ENCODE peak calls at places on chromosome 15, in nine cellular contexts. One of them, this sample, is unnamed.

GRCh38 chr15:68704496-68705021 is 116.1 kb downstream of the ANP32A start:
- DNase-seq in cerebellar cortex: no peak
- DNase-seq in SJSA1: no peak
- DNase-seq in effector CD4-positive, alpha-beta T cell: no peak
- DNase-seq in stimulated activated CD4-positive, alpha-beta T cell treated with anti-CD3 and anti-CD28 coated beads, Interleukin-1b, Interleukin-23, amount 100 ng/mL, for 1 hour: no peak
- DNase-seq in hepatocyte: peak
- DNase-seq in coronary artery: no peak
- DNase-seq in stimulated activated naive CD8-positive, alpha-beta T cell treated with anti-CD3 and anti-CD28 coated beads, Interleukin-15, amount 100 ng/mL, for 72 hours: no peak
- DNase-seq in activated CD8-positive, alpha-beta memory T cell treated with anti-CD3 and anti-CD28 coated beads, Interleukin-2, amount 10 ng/mL, durations not matched to agents 7 days and 5 days: no peak
- DNase-seq in this sample: no peak

GRCh38 chr15:67870868-67871408 is 31.1 kb upstream of the RNU6-1 start:
- DNase-seq in effector CD4-positive, alpha-beta T cell: no peak
- DNase-seq in stimulated activated CD4-positive, alpha-beta T cell treated with anti-CD3 and anti-CD28 coated beads, Interleukin-1b, Interleukin-23, amount 100 ng/mL, for 1 hour: no peak
- DNase-seq in activated CD8-positive, alpha-beta memory T cell treated with anti-CD3 and anti-CD28 coated beads, Interleukin-2, amount 10 ng/mL, durations not matched to agents 7 days and 5 days: no peak
- DNase-seq in hepatocyte: no peak
- DNase-seq in stimulated activated naive CD8-positive, alpha-beta T cell treated with anti-CD3 and anti-CD28 coated beads, Interleukin-15, amount 100 ng/mL, for 72 hours: no peak
- DNase-seq in coronary artery: no peak
- DNase-seq in SJSA1: no peak
- DNase-seq in cerebellar cortex: no peak
- DNase-seq in this sample: no peak

GRCh38 chr15:89486726-89487050 is 9.7 kb downstream of the RHCG start:
- DNase-seq in coronary artery: no peak
- DNase-seq in effector CD4-positive, alpha-beta T cell: no peak
- DNase-seq in SJSA1: no peak
- DNase-seq in stimulated activated CD4-positive, alpha-beta T cell treated with anti-CD3 and anti-CD28 coated beads, Interleukin-1b, Interleukin-23, amount 100 ng/mL, for 1 hour: no peak
- DNase-seq in hepatocyte: no peak
- DNase-seq in cerebellar cortex: no peak
- DNase-seq in stimulated activated naive CD8-positive, alpha-beta T cell treated with anti-CD3 and anti-CD28 coated beads, Interleukin-15, amount 100 ng/mL, for 72 hours: peak
- DNase-seq in activated CD8-positive, alpha-beta memory T cell treated with anti-CD3 and anti-CD28 coated beads, Interleukin-2, amount 10 ng/mL, durations not matched to agents 7 days and 5 days: peak
- DNase-seq in this sample: no peak

GRCh38 chr15:43975326-43975725 is 148.5 kb downstream of the WDR76 start:
- DNase-seq in SJSA1: no peak
- DNase-seq in effector CD4-positive, alpha-beta T cell: no peak
- DNase-seq in coronary artery: no peak
- DNase-seq in stimulated activated CD4-positive, alpha-beta T cell treated with anti-CD3 and anti-CD28 coated beads, Interleukin-1b, Interleukin-23, amount 100 ng/mL, for 1 hour: no peak
- DNase-seq in cerebellar cortex: no peak
- DNase-seq in activated CD8-positive, alpha-beta memory T cell treated with anti-CD3 and anti-CD28 coated beads, Interleukin-2, amount 10 ng/mL, durations not matched to agents 7 days and 5 days: no peak
- DNase-seq in hepatocyte: no peak
- DNase-seq in stimulated activated naive CD8-positive, alpha-beta T cell treated with anti-CD3 and anti-CD28 coated beads, Interleukin-15, amount 100 ng/mL, for 72 hours: no peak
- DNase-seq in this sample: no peak

GRCh38 chr15:49876401-49877038 is 242.5 kb downstream of the ATP8B4 start:
- DNase-seq in coronary artery: no peak
- DNase-seq in stimulated activated CD4-positive, alpha-beta T cell treated with anti-CD3 and anti-CD28 coated beads, Interleukin-1b, Interleukin-23, amount 100 ng/mL, for 1 hour: no peak
- DNase-seq in hepatocyte: peak
- DNase-seq in activated CD8-positive, alpha-beta memory T cell treated with anti-CD3 and anti-CD28 coated beads, Interleukin-2, amount 10 ng/mL, durations not matched to agents 7 days and 5 days: no peak
- DNase-seq in cerebellar cortex: peak
- DNase-seq in stimulated activated naive CD8-positive, alpha-beta T cell treated with anti-CD3 and anti-CD28 coated beads, Interleukin-15, amount 100 ng/mL, for 72 hours: no peak
- DNase-seq in SJSA1: no peak
- DNase-seq in effector CD4-positive, alpha-beta T cell: no peak
- DNase-seq in this sample: no peak

GRCh38 chr15:63783441-63783840 is 50.3 kb downstream of the HERC1 start:
- DNase-seq in activated CD8-positive, alpha-beta memory T cell treated with anti-CD3 and anti-CD28 coated beads, Interleukin-2, amount 10 ng/mL, durations not matched to agents 7 days and 5 days: no peak
- DNase-seq in cerebellar cortex: no peak
- DNase-seq in hepatocyte: no peak
- DNase-seq in SJSA1: no peak
- DNase-seq in effector CD4-positive, alpha-beta T cell: no peak
- DNase-seq in coronary artery: no peak
- DNase-seq in stimulated activated CD4-positive, alpha-beta T cell treated with anti-CD3 and anti-CD28 coated beads, Interleukin-1b, Interleukin-23, amount 100 ng/mL, for 1 hour: no peak
- DNase-seq in stimulated activated naive CD8-positive, alpha-beta T cell treated with anti-CD3 and anti-CD28 coated beads, Interleukin-15, amount 100 ng/mL, for 72 hours: no peak
- DNase-seq in this sample: no peak

GRCh38 chr15:40746916-40747418 is 8.1 kb downstream of the RMDN3 start:
- DNase-seq in effector CD4-positive, alpha-beta T cell: no peak
- DNase-seq in cerebellar cortex: no peak
- DNase-seq in stimulated activated CD4-positive, alpha-beta T cell treated with anti-CD3 and anti-CD28 coated beads, Interleukin-1b, Interleukin-23, amount 100 ng/mL, for 1 hour: no peak
- DNase-seq in hepatocyte: no peak
- DNase-seq in SJSA1: no peak
- DNase-seq in coronary artery: no peak
- DNase-seq in activated CD8-positive, alpha-beta memory T cell treated with anti-CD3 and anti-CD28 coated beads, Interleukin-2, amount 10 ng/mL, durations not matched to agents 7 days and 5 days: no peak
- DNase-seq in stimulated activated naive CD8-positive, alpha-beta T cell treated with anti-CD3 and anti-CD28 coated beads, Interleukin-15, amount 100 ng/mL, for 72 hours: no peak
- DNase-seq in this sample: no peak

GRCh38 chr15:85482896-85483295 is 102.5 kb downstream of the AKAP13 start:
- DNase-seq in stimulated activated CD4-positive, alpha-beta T cell treated with anti-CD3 and anti-CD28 coated beads, Interleukin-1b, Interleukin-23, amount 100 ng/mL, for 1 hour: no peak
- DNase-seq in coronary artery: no peak
- DNase-seq in effector CD4-positive, alpha-beta T cell: no peak
- DNase-seq in stimulated activated naive CD8-positive, alpha-beta T cell treated with anti-CD3 and anti-CD28 coated beads, Interleukin-15, amount 100 ng/mL, for 72 hours: no peak
- DNase-seq in hepatocyte: peak
- DNase-seq in cerebellar cortex: no peak
- DNase-seq in activated CD8-positive, alpha-beta memory T cell treated with anti-CD3 and anti-CD28 coated beads, Interleukin-2, amount 10 ng/mL, durations not matched to agents 7 days and 5 days: no peak
- DNase-seq in SJSA1: peak
- DNase-seq in this sample: no peak

GRCh38 chr15:73291441-73291840 is 77.3 kb downstream of the HCN4 start:
- DNase-seq in SJSA1: no peak
- DNase-seq in coronary artery: no peak
- DNase-seq in stimulated activated naive CD8-positive, alpha-beta T cell treated with anti-CD3 and anti-CD28 coated beads, Interleukin-15, amount 100 ng/mL, for 72 hours: no peak
- DNase-seq in stimulated activated CD4-positive, alpha-beta T cell treated with anti-CD3 and anti-CD28 coated beads, Interleukin-1b, Interleukin-23, amount 100 ng/mL, for 1 hour: no peak
- DNase-seq in hepatocyte: no peak
- DNase-seq in cerebellar cortex: no peak
- DNase-seq in effector CD4-positive, alpha-beta T cell: no peak
- DNase-seq in activated CD8-positive, alpha-beta memory T cell treated with anti-CD3 and anti-CD28 coated beads, Interleukin-2, amount 10 ng/mL, durations not matched to agents 7 days and 5 days: no peak
- DNase-seq in this sample: no peak

GRCh38 chr15:82135645-82136044 is 89.8 kb upstream of the MEX3B start:
- DNase-seq in stimulated activated CD4-positive, alpha-beta T cell treated with anti-CD3 and anti-CD28 coated beads, Interleukin-1b, Interleukin-23, amount 100 ng/mL, for 1 hour: no peak
- DNase-seq in coronary artery: no peak
- DNase-seq in stimulated activated naive CD8-positive, alpha-beta T cell treated with anti-CD3 and anti-CD28 coated beads, Interleukin-15, amount 100 ng/mL, for 72 hours: no peak
- DNase-seq in activated CD8-positive, alpha-beta memory T cell treated with anti-CD3 and anti-CD28 coated beads, Interleukin-2, amount 10 ng/mL, durations not matched to agents 7 days and 5 days: no peak
- DNase-seq in SJSA1: no peak
- DNase-seq in cerebellar cortex: no peak
- DNase-seq in effector CD4-positive, alpha-beta T cell: no peak
- DNase-seq in hepatocyte: no peak
- DNase-seq in this sample: no peak

GRCh38 chr15:99249270-99249817 is at the start of gene TTC23:
- DNase-seq in activated CD8-positive, alpha-beta memory T cell treated with anti-CD3 and anti-CD28 coated beads, Interleukin-2, amount 10 ng/mL, durations not matched to agents 7 days and 5 days: no peak
- DNase-seq in coronary artery: no peak
- DNase-seq in hepatocyte: peak
- DNase-seq in stimulated activated naive CD8-positive, alpha-beta T cell treated with anti-CD3 and anti-CD28 coated beads, Interleukin-15, amount 100 ng/mL, for 72 hours: no peak
- DNase-seq in effector CD4-positive, alpha-beta T cell: no peak
- DNase-seq in SJSA1: no peak
- DNase-seq in stimulated activated CD4-positive, alpha-beta T cell treated with anti-CD3 and anti-CD28 coated beads, Interleukin-1b, Interleukin-23, amount 100 ng/mL, for 1 hour: no peak
- DNase-seq in cerebellar cortex: peak
- DNase-seq in this sample: no peak

GRCh38 chr15:68618339-68619302 is 39.8 kb downstream of the CORO2B start:
- DNase-seq in effector CD4-positive, alpha-beta T cell: no peak
- DNase-seq in hepatocyte: no peak
- DNase-seq in SJSA1: no peak
- DNase-seq in stimulated activated naive CD8-positive, alpha-beta T cell treated with anti-CD3 and anti-CD28 coated beads, Interleukin-15, amount 100 ng/mL, for 72 hours: no peak
- DNase-seq in cerebellar cortex: no peak
- DNase-seq in stimulated activated CD4-positive, alpha-beta T cell treated with anti-CD3 and anti-CD28 coated beads, Interleukin-1b, Interleukin-23, amount 100 ng/mL, for 1 hour: no peak
- DNase-seq in activated CD8-positive, alpha-beta memory T cell treated with anti-CD3 and anti-CD28 coated beads, Interleukin-2, amount 10 ng/mL, durations not matched to agents 7 days and 5 days: no peak
- DNase-seq in coronary artery: no peak
- DNase-seq in this sample: no peak

GRCh38 chr15:100248236-100248635 is 93.5 kb downstream of the ADAMTS17 start:
- DNase-seq in hepatocyte: no peak
- DNase-seq in SJSA1: peak
- DNase-seq in stimulated activated naive CD8-positive, alpha-beta T cell treated with anti-CD3 and anti-CD28 coated beads, Interleukin-15, amount 100 ng/mL, for 72 hours: no peak
- DNase-seq in activated CD8-positive, alpha-beta memory T cell treated with anti-CD3 and anti-CD28 coated beads, Interleukin-2, amount 10 ng/mL, durations not matched to agents 7 days and 5 days: no peak
- DNase-seq in effector CD4-positive, alpha-beta T cell: no peak
- DNase-seq in stimulated activated CD4-positive, alpha-beta T cell treated with anti-CD3 and anti-CD28 coated beads, Interleukin-1b, Interleukin-23, amount 100 ng/mL, for 1 hour: no peak
- DNase-seq in coronary artery: peak
- DNase-seq in cerebellar cortex: no peak
- DNase-seq in this sample: no peak

GRCh38 chr15:40092416-40093223 is 16.1 kb downstream of the BMF start:
- DNase-seq in SJSA1: no peak
- DNase-seq in stimulated activated CD4-positive, alpha-beta T cell treated with anti-CD3 and anti-CD28 coated beads, Interleukin-1b, Interleukin-23, amount 100 ng/mL, for 1 hour: no peak
- DNase-seq in cerebellar cortex: no peak
- DNase-seq in coronary artery: peak
- DNase-seq in stimulated activated naive CD8-positive, alpha-beta T cell treated with anti-CD3 and anti-CD28 coated beads, Interleukin-15, amount 100 ng/mL, for 72 hours: no peak
- DNase-seq in hepatocyte: peak
- DNase-seq in activated CD8-positive, alpha-beta memory T cell treated with anti-CD3 and anti-CD28 coated beads, Interleukin-2, amount 10 ng/mL, durations not matched to agents 7 days and 5 days: no peak
- DNase-seq in effector CD4-positive, alpha-beta T cell: no peak
- DNase-seq in this sample: peak

GRCh38 chr15:73944161-73945099 is 18.2 kb downstream of the LOXL1 start:
- DNase-seq in stimulated activated CD4-positive, alpha-beta T cell treated with anti-CD3 and anti-CD28 coated beads, Interleukin-1b, Interleukin-23, amount 100 ng/mL, for 1 hour: no peak
- DNase-seq in effector CD4-positive, alpha-beta T cell: no peak
- DNase-seq in coronary artery: no peak
- DNase-seq in hepatocyte: no peak
- DNase-seq in SJSA1: no peak
- DNase-seq in stimulated activated naive CD8-positive, alpha-beta T cell treated with anti-CD3 and anti-CD28 coated beads, Interleukin-15, amount 100 ng/mL, for 72 hours: no peak
- DNase-seq in activated CD8-positive, alpha-beta memory T cell treated with anti-CD3 and anti-CD28 coated beads, Interleukin-2, amount 10 ng/mL, durations not matched to agents 7 days and 5 days: no peak
- DNase-seq in cerebellar cortex: no peak
- DNase-seq in this sample: no peak

GRCh38 chr15:70788114-70789049 is 25.0 kb upstream of the UACA start:
- DNase-seq in effector CD4-positive, alpha-beta T cell: no peak
- DNase-seq in stimulated activated naive CD8-positive, alpha-beta T cell treated with anti-CD3 and anti-CD28 coated beads, Interleukin-15, amount 100 ng/mL, for 72 hours: no peak
- DNase-seq in hepatocyte: peak
- DNase-seq in cerebellar cortex: no peak
- DNase-seq in coronary artery: no peak
- DNase-seq in stimulated activated CD4-positive, alpha-beta T cell treated with anti-CD3 and anti-CD28 coated beads, Interleukin-1b, Interleukin-23, amount 100 ng/mL, for 1 hour: no peak
- DNase-seq in SJSA1: no peak
- DNase-seq in activated CD8-positive, alpha-beta memory T cell treated with anti-CD3 and anti-CD28 coated beads, Interleukin-2, amount 10 ng/mL, durations not matched to agents 7 days and 5 days: no peak
- DNase-seq in this sample: no peak

GRCh38 chr15:67905628-67906027 is 65.8 kb upstream of the RNU6-1 start:
- DNase-seq in stimulated activated naive CD8-positive, alpha-beta T cell treated with anti-CD3 and anti-CD28 coated beads, Interleukin-15, amount 100 ng/mL, for 72 hours: no peak
- DNase-seq in cerebellar cortex: no peak
- DNase-seq in activated CD8-positive, alpha-beta memory T cell treated with anti-CD3 and anti-CD28 coated beads, Interleukin-2, amount 10 ng/mL, durations not matched to agents 7 days and 5 days: no peak
- DNase-seq in hepatocyte: no peak
- DNase-seq in stimulated activated CD4-positive, alpha-beta T cell treated with anti-CD3 and anti-CD28 coated beads, Interleukin-1b, Interleukin-23, amount 100 ng/mL, for 1 hour: no peak
- DNase-seq in SJSA1: no peak
- DNase-seq in effector CD4-positive, alpha-beta T cell: no peak
- DNase-seq in coronary artery: no peak
- DNase-seq in this sample: no peak

GRCh38 chr15:28876131-28876844 is 9.5 kb upstream of the APBA2 start:
- DNase-seq in coronary artery: no peak
- DNase-seq in activated CD8-positive, alpha-beta memory T cell treated with anti-CD3 and anti-CD28 coated beads, Interleukin-2, amount 10 ng/mL, durations not matched to agents 7 days and 5 days: no peak
- DNase-seq in stimulated activated CD4-positive, alpha-beta T cell treated with anti-CD3 and anti-CD28 coated beads, Interleukin-1b, Interleukin-23, amount 100 ng/mL, for 1 hour: no peak
- DNase-seq in effector CD4-positive, alpha-beta T cell: no peak
- DNase-seq in cerebellar cortex: no peak
- DNase-seq in SJSA1: no peak
- DNase-seq in stimulated activated naive CD8-positive, alpha-beta T cell treated with anti-CD3 and anti-CD28 coated beads, Interleukin-15, amount 100 ng/mL, for 72 hours: no peak
- DNase-seq in hepatocyte: no peak
- DNase-seq in this sample: no peak

GRCh38 chr15:59885832-59886231 is 118.3 kb upstream of the FOXB1 start:
- DNase-seq in coronary artery: no peak
- DNase-seq in SJSA1: no peak
- DNase-seq in effector CD4-positive, alpha-beta T cell: no peak
- DNase-seq in hepatocyte: peak
- DNase-seq in cerebellar cortex: no peak
- DNase-seq in stimulated activated CD4-positive, alpha-beta T cell treated with anti-CD3 and anti-CD28 coated beads, Interleukin-1b, Interleukin-23, amount 100 ng/mL, for 1 hour: no peak
- DNase-seq in stimulated activated naive CD8-positive, alpha-beta T cell treated with anti-CD3 and anti-CD28 coated beads, Interleukin-15, amount 100 ng/mL, for 72 hours: no peak
- DNase-seq in activated CD8-positive, alpha-beta memory T cell treated with anti-CD3 and anti-CD28 coated beads, Interleukin-2, amount 10 ng/mL, durations not matched to agents 7 days and 5 days: no peak
- DNase-seq in this sample: no peak

GRCh38 chr15:71743861-71744382 is 66.4 kb upstream of the NR2E3 start:
- DNase-seq in hepatocyte: peak
- DNase-seq in cerebellar cortex: peak
- DNase-seq in effector CD4-positive, alpha-beta T cell: peak
- DNase-seq in SJSA1: peak
- DNase-seq in stimulated activated CD4-positive, alpha-beta T cell treated with anti-CD3 and anti-CD28 coated beads, Interleukin-1b, Interleukin-23, amount 100 ng/mL, for 1 hour: peak
- DNase-seq in stimulated activated naive CD8-positive, alpha-beta T cell treated with anti-CD3 and anti-CD28 coated beads, Interleukin-15, amount 100 ng/mL, for 72 hours: peak
- DNase-seq in coronary artery: no peak
- DNase-seq in activated CD8-positive, alpha-beta memory T cell treated with anti-CD3 and anti-CD28 coated beads, Interleukin-2, amount 10 ng/mL, durations not matched to agents 7 days and 5 days: peak
- DNase-seq in this sample: no peak

This sample was measured in vagina.